ENCODE peak calls at places on chromosomes 3 and 15, in eight cellular contexts. K is Calu3, I is right lobe of liver, E is brain microvascular endothelial cell, Y is type B pancreatic cell, T is coronary artery, L is H9, Z is bronchial epithelial cell. W is an unnamed sample.

GRCh38 chr15:78018968-78019644 is 58.4 kb downstream of the TBC1D2B start:
- DNase-seq in K (no peak), I (no peak), E (no peak), Y (no peak), T (no peak), L (no peak), Z (peak), W (no peak)

GRCh38 chr3:149466192-149466591 is 8.3 kb upstream of the TM4SF4 start:
- DNase-seq in K (no peak), I (no peak), E (peak), Y (no peak), T (no peak), L (no peak), Z (peak), W (no peak)

GRCh38 chr15:20341901-20342605 is 199.5 kb downstream of the GOLGA6L6 start:
- DNase-seq in K (no peak), I (peak), E (peak), Y (peak), T (peak), L (peak), Z (no peak), W (peak)

GRCh38 chr3:66110840-66111239 is 72.1 kb upstream of the MAGI1 start:
- DNase-seq in K (peak), I (no peak), E (peak), Y (no peak), T (no peak), L (peak), Z (peak), W (no peak)

GRCh38 chr3:177201707-177202397 is 4.6 kb upstream of the TBL1XR1 start:
- DNase-seq in K (no peak), I (no peak), E (peak), Y (no peak), T (no peak), L (no peak), Z (peak), W (no peak)

GRCh38 chr3:56926513-56927282 is 124.9 kb upstream of the ARHGEF3 start:
- DNase-seq in K (no peak), I (no peak), E (peak), Y (no peak), T (no peak), L (no peak), Z (peak), W (no peak)

GRCh38 chr3:133112666-133113065 is 74.5 kb downstream of the TMEM108 start:
- DNase-seq in K (no peak), I (no peak), E (peak), Y (no peak), T (no peak), L (no peak), Z (no peak), W (no peak)

GRCh38 chr3:126496894-126497850 is 20.4 kb downstream of the UROC1 start:
- DNase-seq in K (no peak), I (no peak), E (no peak), Y (no peak), T (no peak), L (no peak), Z (no peak), W (no peak)

GRCh38 chr15:25243800-25244097 is 195.1 kb downstream of the UBE3A start:
- DNase-seq in K (no peak), I (peak), E (no peak), Y (peak), T (peak), L (peak), Z (no peak), W (no peak)

GRCh38 chr3:134020135-134020680 is 9.5 kb downstream of the SLCO2A1 start:
- DNase-seq in K (no peak), I (no peak), E (no peak), Y (peak), T (no peak), L (no peak), Z (no peak), W (no peak)

GRCh38 chr3:24311881-24312280 is 182.8 kb downstream of the THRB start:
- DNase-seq in K (no peak), I (no peak), E (no peak), Y (no peak), T (no peak), L (no peak), Z (no peak), W (no peak)

GRCh38 chr3:139557041-139557440 is 17.5 kb upstream of the RBP1 start:
- DNase-seq in K (no peak), I (no peak), E (no peak), Y (peak), T (no peak), L (no peak), Z (peak), W (no peak)

GRCh38 chr3:139555249-139555648 is 15.7 kb upstream of the RBP1 start:
- DNase-seq in K (no peak), I (no peak), E (no peak), Y (no peak), T (no peak), L (no peak), Z (no peak), W (no peak)

GRCh38 chr3:139552632-139553335 is 13.2 kb upstream of the RBP1 start:
- DNase-seq in K (no peak), I (no peak), E (no peak), Y (peak), T (no peak), L (no peak), Z (no peak), W (no peak)

GRCh38 chr3:139558351-139559170 is 19.0 kb upstream of the RBP1 start:
- DNase-seq in K (no peak), I (no peak), E (no peak), Y (peak), T (no peak), L (no peak), Z (peak), W (no peak)

GRCh38 chr3:139554628-139555027 is 15.1 kb upstream of the RBP1 start:
- DNase-seq in K (no peak), I (no peak), E (no peak), Y (no peak), T (no peak), L (no peak), Z (no peak), W (no peak)
- TF ChIP-seq CTCF in K (no peak), I (no peak), E (no peak), Y (no peak), T (no peak), L (no peak), Z (no peak), W (no peak)

GRCh38 chr3:107664614-107665013 is 141.9 kb downstream of the BBX start:
- DNase-seq in K (no peak), I (no peak), E (no peak), Y (no peak), T (no peak), L (no peak), Z (no peak), W (no peak)
- TF ChIP-seq CTCF in K (no peak), I (no peak), E (peak), Y (peak), T (no peak), L (peak), Z (no peak), W (no peak)

GRCh38 chr15:101642361-101642760 is 9.8 kb downstream of the TM2D3 start:
- DNase-seq in K (no peak), I (no peak), E (no peak), Y (no peak), T (no peak), L (no peak), Z (no peak), W (no peak)
- TF ChIP-seq CTCF in K (no peak), I (no peak), E (peak), Y (no peak), T (no peak), L (no peak), Z (no peak), W (no peak)

GRCh38 chr15:96462768-96463167 is 132.3 kb downstream of the NR2F2 start:
- DNase-seq in K (no peak), I (no peak), E (no peak), Y (no peak), T (no peak), L (no peak), Z (no peak), W (no peak)
- TF ChIP-seq CTCF in K (peak), I (peak), E (peak), Y (no peak), T (no peak), L (no peak), Z (no peak), W (no peak)

DNA sequence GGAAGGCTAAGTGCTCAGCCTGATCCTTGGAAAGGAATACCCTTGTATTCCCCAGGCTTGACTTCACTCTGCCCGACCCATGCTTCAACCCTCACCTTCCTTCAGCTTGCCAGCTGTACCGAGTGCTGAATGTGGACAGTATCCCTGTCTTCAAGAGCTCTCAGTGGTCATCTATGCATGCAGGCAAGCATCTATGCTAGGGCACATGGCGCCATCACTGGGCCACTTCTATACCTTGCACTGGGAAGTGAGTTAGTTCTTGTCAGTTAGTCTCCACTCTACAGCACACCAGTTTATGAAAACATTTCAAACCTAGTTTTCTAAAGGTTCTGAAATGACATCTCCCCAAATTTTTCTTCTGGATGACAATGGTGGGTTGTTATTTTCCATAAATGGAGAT is 82.0 kb upstream of the MYRIP start:
- DNase-seq in K (no peak), I (no peak), E (no peak), Y (no peak), T (no peak), L (no peak), Z (no peak), W (no peak)
- TF ChIP-seq CTCF in K (no peak), I (no peak), E (no peak), Y (no peak), T (no peak), L (peak), Z (peak), W (no peak)

GRCh38 chr3:111617912-111618601 is 22.9 kb upstream of the ZBED2 start:
- DNase-seq in K (no peak), I (no peak), E (no peak), Y (no peak), T (no peak), L (no peak), Z (peak), W (no peak)

GRCh38 chr3:111617406-111617805 is 22.3 kb upstream of the ZBED2 start:
- DNase-seq in K (no peak), I (no peak), E (no peak), Y (no peak), T (no peak), L (no peak), Z (no peak), W (no peak)

GRCh38 chr3:111619833-111620232 is 24.7 kb upstream of the ZBED2 start:
- DNase-seq in K (no peak), I (no peak), E (no peak), Y (no peak), T (no peak), L (no peak), Z (peak), W (no peak)

GRCh38 chr3:111618945-111619344 is 23.8 kb upstream of the ZBED2 start:
- DNase-seq in K (no peak), I (no peak), E (no peak), Y (no peak), T (no peak), L (no peak), Z (no peak), W (no peak)

GRCh38 chr3:111621535-111621934 is 26.4 kb upstream of the ZBED2 start:
- DNase-seq in K (peak), I (no peak), E (no peak), Y (no peak), T (no peak), L (peak), Z (peak), W (no peak)
- TF ChIP-seq CTCF in K (peak), I (no peak), E (peak), Y (peak), T (no peak), L (peak), Z (peak), W (no peak)

GRCh38 chr15:44537728-44538240 is 837 bp downstream of the EIF3J start:
- DNase-seq in K (no peak), I (no peak), E (peak), Y (no peak), T (no peak), L (no peak), Z (peak), W (no peak)
- TF ChIP-seq CTCF in K (no peak), I (no peak), E (no peak), Y (peak), T (no peak), L (peak), Z (no peak), W (no peak)

DNA sequence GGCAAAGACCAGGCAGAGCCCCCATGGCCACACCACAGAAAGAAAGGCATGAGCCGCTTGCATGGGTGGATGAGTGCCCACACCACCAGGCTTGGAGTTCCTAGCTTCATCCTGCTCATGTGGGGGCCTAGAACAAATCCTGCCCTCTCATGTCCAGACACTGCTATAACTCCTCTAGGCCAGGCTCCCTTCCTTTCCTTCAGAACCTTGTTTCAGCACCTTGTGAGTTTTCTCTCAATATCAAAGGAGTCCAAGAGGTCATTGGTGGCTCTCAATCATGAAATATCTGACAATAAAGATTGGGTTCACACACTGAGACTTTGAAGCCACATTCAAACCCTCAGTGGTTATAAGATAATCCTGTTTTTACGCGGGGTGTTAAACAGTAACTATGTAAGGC is 12.7 kb downstream of the SLC6A20 start:
- DNase-seq in K (no peak), I (no peak), E (no peak), Y (peak), T (peak), L (no peak), Z (no peak), W (no peak)
- TF ChIP-seq CTCF in K (no peak), I (no peak), E (peak), Y (no peak), T (no peak), L (peak), Z (no peak), W (no peak)

DNA sequence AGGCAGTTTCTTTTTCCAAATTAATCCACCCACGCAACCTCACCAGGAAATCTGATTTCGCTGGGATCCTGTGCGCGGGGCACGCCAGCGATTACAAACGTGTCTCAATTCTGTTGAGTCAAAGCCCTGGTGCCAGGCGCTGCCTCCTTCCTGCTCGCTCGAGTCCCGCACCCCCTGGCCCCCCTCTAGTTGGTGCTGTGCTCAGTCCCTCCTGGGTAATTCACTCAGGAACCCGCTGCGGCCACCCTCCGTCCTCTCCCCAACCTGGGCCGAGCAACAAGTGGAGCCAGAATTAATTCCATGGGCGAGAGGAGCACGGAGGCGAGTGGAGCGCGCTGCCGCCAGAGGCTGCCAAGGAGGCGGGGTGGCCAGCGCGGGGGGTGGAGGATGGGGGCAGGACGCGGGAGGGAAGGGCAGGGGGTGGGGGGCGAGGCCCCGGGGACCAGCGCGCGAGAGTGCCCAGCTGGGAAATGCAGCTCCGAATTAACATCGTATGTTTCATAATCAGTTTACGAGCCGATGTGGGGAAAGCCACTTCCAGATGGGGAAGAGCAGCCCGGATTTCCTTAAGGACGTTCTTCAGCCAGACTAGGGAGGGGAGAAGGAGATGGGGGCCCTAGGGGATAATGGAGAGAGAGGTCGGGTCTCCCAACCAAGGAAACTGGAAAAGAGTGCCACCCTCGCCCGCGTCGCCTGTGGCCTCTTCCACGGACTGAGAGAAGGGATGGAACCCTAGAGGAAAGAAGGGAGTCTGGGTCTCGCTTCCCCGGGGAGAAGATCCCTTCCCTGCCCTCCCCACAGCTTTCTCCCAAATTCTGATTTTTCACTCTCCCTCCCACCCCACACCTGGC is 5.8 kb downstream of the WNT5A start:
- DNase-seq in K (no peak), I (no peak), E (peak), Y (no peak), T (no peak), L (peak), Z (no peak), W (no peak)
- TF ChIP-seq CTCF in K (no peak), I (no peak), E (no peak), Y (no peak), T (no peak), L (no peak), Z (no peak), W (no peak)